ENCODE peak calls at places on chromosome 19, in five cellular contexts. W is mammary epithelial cell; I is stimulated activated CD4-positive, alpha-beta T cell treated with anti-CD3 and anti-CD28 coated beads, Interleukin-2, amount 100 ng/mL, for 48 hours; C is AG08396; S is mesenteric fat pad. G is an unnamed sample.

GRCh38 chr19:47610902-47611301 is 2.0 kb downstream of the BICRA start:
- DNase-seq in W (no peak), I (no peak), C (no peak), S (no peak), G (no peak)

GRCh38 chr19:46745521-46746280 is at the start of gene FKRP:
- DNase-seq in W (no peak), I (peak), C (peak), S (no peak), G (peak)

GRCh38 chr19:13926715-13927114 is 11.5 kb downstream of the PODNL1 start:
- DNase-seq in W (no peak), I (no peak), C (no peak), S (no peak), G (no peak)

GRCh38 chr19:17327068-17327653 is 7.5 kb downstream of the ANO8 start:
- DNase-seq in W (no peak), I (no peak), C (no peak), S (peak), G (no peak)

GRCh38 chr19:30419581-30420180 is 47.5 kb downstream of the ZNF536 start:
- DNase-seq in W (no peak), I (no peak), C (peak), S (no peak), G (no peak)

GRCh38 chr19:36128392-36128736 is 11.5 kb upstream of the CAPNS1 start:
- DNase-seq in W (no peak), I (no peak), C (no peak), S (no peak), G (no peak)

GRCh38 chr19:47509973-47510372 is 4.9 kb downstream of the NAPA start:
- DNase-seq in W (peak), I (no peak), C (no peak), S (no peak), G (no peak)

GRCh38 chr19:50718255-50719118 is 1.1 kb downstream of the SHANK1 start:
- DNase-seq in W (no peak), I (no peak), C (peak), S (no peak), G (no peak)

GRCh38 chr19:42033413-42033812 is 36.6 kb downstream of the GRIK5 start:
- DNase-seq in W (no peak), I (no peak), C (no peak), S (no peak), G (no peak)

GRCh38 chr19:10872551-10873107 is 1.3 kb downstream of the CARM1 start:
- DNase-seq in W (no peak), I (peak), C (peak), S (no peak), G (no peak)

GRCh38 chr19:45498411-45499195 is at the start of gene PPM1N:
- DNase-seq in W (no peak), I (no peak), C (peak), S (no peak), G (no peak)

GRCh38 chr19:39083983-39084731 is at the start of gene ACP7:
- DNase-seq in W (no peak), I (no peak), C (no peak), S (no peak), G (no peak)

GRCh38 chr19:33186431-33186830 is 7.7 kb upstream of the LRP3 start:
- DNase-seq in W (no peak), I (no peak), C (no peak), S (no peak), G (no peak)

GRCh38 chr19:58385313-58386165 is 1.5 kb upstream of the RPS5 start:
- DNase-seq in W (no peak), I (no peak), C (no peak), S (no peak), G (no peak)

GRCh38 chr19:55447421-55448174 is 4.5 kb upstream of the SHISA7 start:
- DNase-seq in W (peak), I (no peak), C (peak), S (no peak), G (no peak)

GRCh38 chr19:57436392-57436791 is 1.3 kb downstream of the ZNF749 start:
- DNase-seq in W (no peak), I (no peak), C (no peak), S (no peak), G (no peak)

GRCh38 chr19:33390120-33390907 is 16.8 kb downstream of the CEBPG start:
- DNase-seq in W (no peak), I (no peak), C (no peak), S (peak), G (no peak)

GRCh38 chr19:12946092-12946845 is 607 bp downstream of the RAD23A start:
- DNase-seq in W (peak), I (peak), C (peak), S (peak), G (peak)

GRCh38 chr19:2805261-2805900 is 14.3 kb upstream of the ZNF554 start:
- DNase-seq in W (no peak), I (no peak), C (no peak), S (no peak), G (peak)

GRCh38 chr19:10113964-10114650 is 2.6 kb downstream of the P2RY11 start:
- DNase-seq in W (no peak), I (no peak), C (no peak), S (no peak), G (no peak)

GRCh38 chr19:4425531-4425930 is 23.1 kb downstream of the CHAF1A start:
- DNase-seq in W (no peak), I (no peak), C (peak), S (no peak), G (no peak)

GRCh38 chr19:13149628-13150186 is 468 bp downstream of the STX10 start:
- DNase-seq in W (peak), I (no peak), C (no peak), S (no peak), G (peak)

GRCh38 chr19:45499196-45500180 is 1.2 kb downstream of the PPM1N start:
- DNase-seq in W (no peak), I (peak), C (peak), S (no peak), G (peak)

G was measured in trophoblast cell.